ENCODE peak calls at places on chromosomes 5 and 9, in ten cellular contexts. One of them, this sample, is unnamed. For H3K4me1, the result is how much of the 10 kb centered on the place peaks cover.

GRCh38 chr5:113806250-113806649 is 292.8 kb downstream of the YTHDC2 start:
- DNase-seq in A549: no peak
- DNase-seq in tibial nerve: no peak
- DNase-seq in pancreas: no peak
- DNase-seq in esophagus squamous epithelium: no peak
- DNase-seq in ovary: no peak
- DNase-seq in hepatocyte: no peak
- DNase-seq in IMR-90: peak
- DNase-seq in mucosa of descending colon: no peak
- DNase-seq in mammary epithelial cell: peak
- DNase-seq in this sample: no peak

GRCh38 chr9:91948423-91949292 is 1.4 kb downstream of the ROR2 start:
- DNase-seq in mucosa of descending colon: peak
- DNase-seq in IMR-90: peak
- DNase-seq in pancreas: peak
- DNase-seq in ovary: peak
- DNase-seq in hepatocyte: peak
- DNase-seq in A549: peak
- DNase-seq in esophagus squamous epithelium: no peak
- DNase-seq in tibial nerve: no peak
- DNase-seq in mammary epithelial cell: peak
- DNase-seq in this sample: no peak

GRCh38 chr9:16344343-16344742 is 526.1 kb downstream of the BNC2 start:
- DNase-seq in ovary: no peak
- DNase-seq in IMR-90: peak
- DNase-seq in esophagus squamous epithelium: no peak
- DNase-seq in mammary epithelial cell: peak
- DNase-seq in mucosa of descending colon: no peak
- DNase-seq in A549: peak
- DNase-seq in pancreas: no peak
- DNase-seq in tibial nerve: no peak
- DNase-seq in hepatocyte: peak
- DNase-seq in this sample: no peak

GRCh38 chr9:16960084-16960483 is 89.6 kb upstream of the BNC2 start:
- DNase-seq in pancreas: no peak
- DNase-seq in IMR-90: peak
- DNase-seq in mucosa of descending colon: no peak
- DNase-seq in ovary: no peak
- DNase-seq in tibial nerve: no peak
- DNase-seq in hepatocyte: peak
- DNase-seq in mammary epithelial cell: peak
- DNase-seq in esophagus squamous epithelium: no peak
- DNase-seq in A549: no peak
- DNase-seq in this sample: no peak

GRCh38 chr9:121226186-121226585 is 24.5 kb upstream of the RAB14 start:
- DNase-seq in IMR-90: peak
- DNase-seq in mucosa of descending colon: no peak
- DNase-seq in ovary: no peak
- DNase-seq in mammary epithelial cell: peak
- DNase-seq in pancreas: no peak
- DNase-seq in esophagus squamous epithelium: no peak
- DNase-seq in tibial nerve: no peak
- DNase-seq in A549: no peak
- DNase-seq in hepatocyte: no peak
- DNase-seq in this sample: no peak

GRCh38 chr9:114811301-114811700 is 5.5 kb upstream of the TNFSF15 start:
- DNase-seq in mammary epithelial cell: peak
- DNase-seq in esophagus squamous epithelium: no peak
- DNase-seq in IMR-90: no peak
- DNase-seq in ovary: no peak
- DNase-seq in mucosa of descending colon: no peak
- DNase-seq in pancreas: peak
- DNase-seq in A549: no peak
- DNase-seq in hepatocyte: no peak
- DNase-seq in tibial nerve: no peak
- DNase-seq in this sample: no peak

GRCh38 chr5:177426566-177427210 is at the start of gene GRK6:
- DNase-seq in pancreas: peak
- DNase-seq in A549: peak
- DNase-seq in mammary epithelial cell: peak
- DNase-seq in ovary: peak
- DNase-seq in hepatocyte: peak
- DNase-seq in mucosa of descending colon: peak
- DNase-seq in tibial nerve: no peak
- DNase-seq in esophagus squamous epithelium: no peak
- DNase-seq in IMR-90: no peak
- DNase-seq in this sample: peak

GRCh38 chr5:1184163-1184470 is 17.3 kb upstream of the SLC6A19 start:
- DNase-seq in IMR-90: no peak
- DNase-seq in esophagus squamous epithelium: no peak
- DNase-seq in tibial nerve: no peak
- DNase-seq in A549: no peak
- DNase-seq in hepatocyte: no peak
- DNase-seq in ovary: no peak
- DNase-seq in mucosa of descending colon: no peak
- DNase-seq in pancreas: no peak
- DNase-seq in mammary epithelial cell: no peak
- DNase-seq in this sample: no peak

GRCh38 chr5:173499471-173500212 is 116.8 kb downstream of the BOD1 start:
- DNase-seq in esophagus squamous epithelium: no peak
- DNase-seq in mammary epithelial cell: no peak
- DNase-seq in hepatocyte: no peak
- DNase-seq in pancreas: peak
- DNase-seq in tibial nerve: peak
- DNase-seq in mucosa of descending colon: no peak
- DNase-seq in IMR-90: no peak
- DNase-seq in ovary: peak
- DNase-seq in A549: no peak
- DNase-seq in this sample: no peak

GRCh38 chr5:173501922-173502321 is 114.5 kb downstream of the BOD1 start:
- DNase-seq in ovary: no peak
- DNase-seq in mammary epithelial cell: no peak
- DNase-seq in tibial nerve: no peak
- DNase-seq in pancreas: no peak
- DNase-seq in hepatocyte: no peak
- DNase-seq in IMR-90: no peak
- DNase-seq in mucosa of descending colon: no peak
- DNase-seq in A549: no peak
- DNase-seq in esophagus squamous epithelium: no peak
- DNase-seq in this sample: no peak

GRCh38 chr5:173500213-173500560 is 116.3 kb downstream of the BOD1 start:
- DNase-seq in ovary: no peak
- DNase-seq in hepatocyte: no peak
- DNase-seq in A549: no peak
- DNase-seq in mucosa of descending colon: no peak
- DNase-seq in esophagus squamous epithelium: no peak
- DNase-seq in IMR-90: no peak
- DNase-seq in pancreas: no peak
- DNase-seq in mammary epithelial cell: no peak
- DNase-seq in tibial nerve: no peak
- DNase-seq in this sample: no peak

GRCh38 chr5:173498871-173499470 is 117.5 kb downstream of the BOD1 start:
- DNase-seq in tibial nerve: no peak
- DNase-seq in hepatocyte: no peak
- DNase-seq in mammary epithelial cell: no peak
- DNase-seq in IMR-90: peak
- DNase-seq in pancreas: peak
- DNase-seq in A549: no peak
- DNase-seq in ovary: peak
- DNase-seq in esophagus squamous epithelium: no peak
- DNase-seq in mucosa of descending colon: no peak
- DNase-seq in this sample: no peak

GRCh38 chr5:173501271-173501670 is 115.2 kb downstream of the BOD1 start:
- DNase-seq in esophagus squamous epithelium: no peak
- DNase-seq in hepatocyte: no peak
- DNase-seq in mucosa of descending colon: no peak
- DNase-seq in IMR-90: no peak
- DNase-seq in pancreas: no peak
- DNase-seq in A549: no peak
- DNase-seq in ovary: no peak
- DNase-seq in tibial nerve: no peak
- DNase-seq in mammary epithelial cell: no peak
- DNase-seq in this sample: no peak
- H3K4me1 ChIP-seq in esophagus squamous epithelium: under half
- H3K4me1 ChIP-seq in hepatocyte: under half
- H3K4me1 ChIP-seq in mucosa of descending colon: under half
- H3K4me1 ChIP-seq in IMR-90: under half
- H3K4me1 ChIP-seq in pancreas: under half
- H3K4me1 ChIP-seq in A549: under half
- H3K4me1 ChIP-seq in ovary: under half
- H3K4me1 ChIP-seq in tibial nerve: under half
- H3K4me1 ChIP-seq in mammary epithelial cell: under half
- H3K4me1 ChIP-seq in this sample: under half

GRCh38 chr5:53073349-53073748 is 36.2 kb downstream of the MOCS2 start:
- DNase-seq in IMR-90: peak
- DNase-seq in ovary: no peak
- DNase-seq in esophagus squamous epithelium: no peak
- DNase-seq in mucosa of descending colon: no peak
- DNase-seq in tibial nerve: no peak
- DNase-seq in A549: no peak
- DNase-seq in hepatocyte: no peak
- DNase-seq in pancreas: no peak
- DNase-seq in mammary epithelial cell: no peak
- DNase-seq in this sample: no peak
- TF ChIP-seq CTCF in IMR-90: no peak
- TF ChIP-seq CTCF in ovary: no peak
- TF ChIP-seq CTCF in esophagus squamous epithelium: no peak
- TF ChIP-seq CTCF in mucosa of descending colon: no peak
- TF ChIP-seq CTCF in tibial nerve: no peak
- TF ChIP-seq CTCF in A549: no peak
- TF ChIP-seq CTCF in hepatocyte: no peak
- TF ChIP-seq CTCF in pancreas: no peak
- TF ChIP-seq CTCF in mammary epithelial cell: no peak
- TF ChIP-seq CTCF in this sample: no peak

GRCh38 chr5:51388488-51389325 is 5.5 kb downstream of the ISL1 start:
- DNase-seq in ovary: no peak
- DNase-seq in IMR-90: no peak
- DNase-seq in esophagus squamous epithelium: no peak
- DNase-seq in A549: no peak
- DNase-seq in hepatocyte: no peak
- DNase-seq in mammary epithelial cell: no peak
- DNase-seq in mucosa of descending colon: no peak
- DNase-seq in tibial nerve: no peak
- DNase-seq in pancreas: no peak
- DNase-seq in this sample: no peak

GRCh38 chr5:51391175-51391574 is 7.9 kb downstream of the ISL1 start:
- DNase-seq in A549: no peak
- DNase-seq in pancreas: no peak
- DNase-seq in mammary epithelial cell: no peak
- DNase-seq in esophagus squamous epithelium: no peak
- DNase-seq in mucosa of descending colon: no peak
- DNase-seq in tibial nerve: no peak
- DNase-seq in hepatocyte: no peak
- DNase-seq in IMR-90: no peak
- DNase-seq in ovary: no peak
- DNase-seq in this sample: no peak

GRCh38 chr5:51389326-51389581 is 6.0 kb downstream of the ISL1 start:
- DNase-seq in tibial nerve: no peak
- DNase-seq in mucosa of descending colon: no peak
- DNase-seq in mammary epithelial cell: no peak
- DNase-seq in esophagus squamous epithelium: no peak
- DNase-seq in ovary: no peak
- DNase-seq in hepatocyte: no peak
- DNase-seq in A549: no peak
- DNase-seq in IMR-90: no peak
- DNase-seq in pancreas: no peak
- DNase-seq in this sample: no peak

GRCh38 chr5:51387854-51388320 is 4.6 kb downstream of the ISL1 start:
- DNase-seq in esophagus squamous epithelium: no peak
- DNase-seq in IMR-90: no peak
- DNase-seq in mammary epithelial cell: no peak
- DNase-seq in tibial nerve: no peak
- DNase-seq in hepatocyte: peak
- DNase-seq in pancreas: no peak
- DNase-seq in A549: no peak
- DNase-seq in ovary: no peak
- DNase-seq in mucosa of descending colon: no peak
- DNase-seq in this sample: no peak

DNA sequence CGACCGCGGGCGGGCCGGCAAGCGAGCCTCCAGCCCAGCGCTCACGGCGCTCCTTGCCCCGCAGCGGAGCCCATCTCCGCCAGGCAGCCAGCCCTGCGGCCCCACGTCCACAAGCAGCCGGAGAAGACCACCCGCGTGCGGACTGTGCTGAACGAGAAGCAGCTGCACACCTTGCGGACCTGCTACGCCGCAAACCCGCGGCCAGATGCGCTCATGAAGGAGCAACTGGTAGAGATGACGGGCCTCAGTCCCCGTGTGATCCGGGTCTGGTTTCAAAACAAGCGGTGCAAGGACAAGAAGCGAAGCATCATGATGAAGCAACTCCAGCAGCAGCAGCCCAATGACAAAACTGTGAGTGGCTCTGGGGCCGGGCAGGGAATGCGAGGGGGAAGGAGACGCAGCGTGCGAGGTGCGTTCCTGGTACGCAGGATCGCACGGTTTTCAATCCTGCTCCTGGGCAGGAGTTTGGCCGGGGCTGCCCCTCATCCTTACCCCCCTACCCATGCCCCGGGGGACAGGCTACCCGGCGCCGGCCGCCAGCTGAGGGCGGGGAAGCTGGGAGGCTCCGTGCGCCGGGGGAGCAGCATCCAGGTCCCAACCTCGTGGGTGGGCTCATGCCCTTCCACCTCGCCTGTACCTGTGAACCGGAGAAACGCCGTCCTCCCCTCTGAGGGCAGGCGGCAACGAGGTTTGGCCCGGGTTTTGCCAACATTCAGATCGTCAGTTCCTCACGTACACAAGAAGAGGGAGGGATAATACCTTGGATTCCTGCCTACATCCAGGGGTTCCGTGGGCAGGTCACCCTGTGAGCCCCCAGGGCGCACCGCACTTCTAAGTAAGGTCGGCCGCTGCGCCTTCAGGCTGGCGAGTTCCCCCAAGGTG is 6.6 kb downstream of the ISL1 start:
- DNase-seq in IMR-90: no peak
- DNase-seq in pancreas: no peak
- DNase-seq in mucosa of descending colon: no peak
- DNase-seq in A549: no peak
- DNase-seq in hepatocyte: no peak
- DNase-seq in mammary epithelial cell: no peak
- DNase-seq in esophagus squamous epithelium: no peak
- DNase-seq in ovary: no peak
- DNase-seq in tibial nerve: no peak
- DNase-seq in this sample: peak
- H3K4me1 ChIP-seq in IMR-90: under half
- H3K4me1 ChIP-seq in pancreas: under half
- H3K4me1 ChIP-seq in mucosa of descending colon: under half
- H3K4me1 ChIP-seq in A549: under half
- H3K4me1 ChIP-seq in hepatocyte: under half
- H3K4me1 ChIP-seq in mammary epithelial cell: under half
- H3K4me1 ChIP-seq in esophagus squamous epithelium: under half
- H3K4me1 ChIP-seq in ovary: under half
- H3K4me1 ChIP-seq in tibial nerve: under half
- H3K4me1 ChIP-seq in this sample: under half

DNA sequence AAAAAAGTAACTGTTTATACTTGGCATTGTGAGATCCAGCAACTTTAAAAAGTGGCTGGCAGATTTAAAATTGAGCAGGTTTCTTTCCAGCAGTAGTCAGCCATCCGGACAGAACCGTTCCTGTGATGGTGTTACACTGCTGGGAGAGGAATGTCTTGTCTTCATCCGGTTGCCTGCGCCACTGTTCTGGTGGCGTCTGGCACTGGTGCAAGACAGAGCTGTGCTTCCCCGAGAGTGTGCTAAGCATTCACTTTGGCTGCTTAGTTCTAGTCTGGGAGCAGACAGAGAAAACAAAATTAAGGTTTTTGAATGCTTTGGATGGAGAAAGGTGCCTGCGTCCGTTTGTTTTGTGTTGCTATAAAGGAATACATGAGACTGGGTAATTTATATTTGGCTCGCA is 35.5 kb upstream of the CREBRF start:
- DNase-seq in esophagus squamous epithelium: no peak
- DNase-seq in IMR-90: no peak
- DNase-seq in mammary epithelial cell: no peak
- DNase-seq in hepatocyte: no peak
- DNase-seq in ovary: no peak
- DNase-seq in mucosa of descending colon: no peak
- DNase-seq in pancreas: no peak
- DNase-seq in A549: no peak
- DNase-seq in tibial nerve: no peak
- DNase-seq in this sample: no peak
- TF ChIP-seq CTCF in esophagus squamous epithelium: no peak
- TF ChIP-seq CTCF in IMR-90: no peak
- TF ChIP-seq CTCF in mammary epithelial cell: no peak
- TF ChIP-seq CTCF in hepatocyte: no peak
- TF ChIP-seq CTCF in ovary: no peak
- TF ChIP-seq CTCF in mucosa of descending colon: no peak
- TF ChIP-seq CTCF in pancreas: no peak
- TF ChIP-seq CTCF in A549: no peak
- TF ChIP-seq CTCF in tibial nerve: no peak
- TF ChIP-seq CTCF in this sample: no peak